ENCODE peak calls at places on chromosomes 2 and 18, in ten cellular contexts. One of them, this sample, is unnamed.

GRCh38 chr18:70397259-70397925 is 108.5 kb downstream of the SOCS6 start:
- DNase-seq in lung: no peak
- DNase-seq in spleen: no peak
- DNase-seq in mesendoderm: no peak
- DNase-seq in SJCRH30: no peak
- DNase-seq in keratinocyte: no peak
- DNase-seq in IMR-90: peak; percentile 44
- DNase-seq in prostate gland: no peak
- DNase-seq in adipocyte: no peak
- DNase-seq in SK-N-SH: no peak
- DNase-seq in this sample: no peak

GRCh38 chr2:54329482-54330225 is 73.6 kb upstream of the TSPYL6 start:
- DNase-seq in lung: no peak
- DNase-seq in spleen: no peak
- DNase-seq in mesendoderm: peak; percentile 71
- DNase-seq in SJCRH30: peak; percentile 23
- DNase-seq in keratinocyte: no peak
- DNase-seq in IMR-90: peak; percentile 22
- DNase-seq in prostate gland: no peak
- DNase-seq in adipocyte: no peak
- DNase-seq in SK-N-SH: peak; percentile 28
- DNase-seq in this sample: no peak

GRCh38 chr2:8692783-8693768 is 11.2 kb downstream of the ID2 start:
- DNase-seq in lung: no peak
- DNase-seq in spleen: no peak
- DNase-seq in mesendoderm: peak; percentile 50
- DNase-seq in SJCRH30: peak; percentile 34
- DNase-seq in keratinocyte: no peak
- DNase-seq in IMR-90: no peak
- DNase-seq in prostate gland: no peak
- DNase-seq in adipocyte: peak; percentile 14
- DNase-seq in SK-N-SH: peak; percentile 86
- DNase-seq in this sample: peak; percentile 22

GRCh38 chr2:63500398-63500797 is 87.9 kb downstream of the WDPCP start:
- DNase-seq in lung: no peak
- DNase-seq in spleen: no peak
- DNase-seq in mesendoderm: no peak
- DNase-seq in SJCRH30: no peak
- DNase-seq in keratinocyte: no peak
- DNase-seq in IMR-90: no peak
- DNase-seq in prostate gland: no peak
- DNase-seq in adipocyte: no peak
- DNase-seq in SK-N-SH: no peak
- DNase-seq in this sample: no peak

GRCh38 chr2:111975053-111975552 is 76.7 kb downstream of the MERTK start:
- DNase-seq in lung: no peak
- DNase-seq in spleen: no peak
- DNase-seq in mesendoderm: peak; percentile 32
- DNase-seq in SJCRH30: peak; percentile 86
- DNase-seq in keratinocyte: peak; percentile 99
- DNase-seq in IMR-90: peak; percentile 95
- DNase-seq in prostate gland: no peak
- DNase-seq in adipocyte: peak; percentile 69
- DNase-seq in SK-N-SH: no peak
- DNase-seq in this sample: no peak

GRCh38 chr2:191637182-191638078 is 40.5 kb upstream of the NABP1 start:
- DNase-seq in lung: no peak
- DNase-seq in spleen: no peak
- DNase-seq in mesendoderm: peak; percentile 21
- DNase-seq in SJCRH30: no peak
- DNase-seq in keratinocyte: no peak
- DNase-seq in IMR-90: peak; percentile 71
- DNase-seq in prostate gland: no peak
- DNase-seq in adipocyte: peak; percentile 58
- DNase-seq in SK-N-SH: no peak
- DNase-seq in this sample: no peak

GRCh38 chr2:85704800-85705679 is 10.9 kb downstream of the GNLY start:
- DNase-seq in lung: no peak
- DNase-seq in spleen: no peak
- DNase-seq in mesendoderm: no peak
- DNase-seq in SJCRH30: no peak
- DNase-seq in keratinocyte: no peak
- DNase-seq in IMR-90: no peak
- DNase-seq in prostate gland: no peak
- DNase-seq in adipocyte: no peak
- DNase-seq in SK-N-SH: no peak
- DNase-seq in this sample: no peak

GRCh38 chr18:45901654-45902210 is 65.4 kb downstream of the EPG5 start:
- DNase-seq in lung: no peak
- DNase-seq in spleen: no peak
- DNase-seq in mesendoderm: no peak
- DNase-seq in SJCRH30: no peak
- DNase-seq in keratinocyte: no peak
- DNase-seq in IMR-90: no peak
- DNase-seq in prostate gland: no peak
- DNase-seq in adipocyte: no peak
- DNase-seq in SK-N-SH: no peak
- DNase-seq in this sample: no peak

GRCh38 chr2:65098741-65099140 is 31.2 kb downstream of the RAB1A start:
- DNase-seq in lung: no peak
- DNase-seq in spleen: no peak
- DNase-seq in mesendoderm: no peak
- DNase-seq in SJCRH30: no peak
- DNase-seq in keratinocyte: no peak
- DNase-seq in IMR-90: no peak
- DNase-seq in prostate gland: no peak
- DNase-seq in adipocyte: no peak
- DNase-seq in SK-N-SH: no peak
- DNase-seq in this sample: no peak

GRCh38 chr2:203400805-203401585 is 72.8 kb downstream of the ABI2 start:
- DNase-seq in lung: no peak
- DNase-seq in spleen: no peak
- DNase-seq in mesendoderm: no peak
- DNase-seq in SJCRH30: no peak
- DNase-seq in keratinocyte: no peak
- DNase-seq in IMR-90: peak; percentile 43
- DNase-seq in prostate gland: no peak
- DNase-seq in adipocyte: no peak
- DNase-seq in SK-N-SH: no peak
- DNase-seq in this sample: no peak

GRCh38 chr18:68733693-68734092 is 18.8 kb upstream of the TMX3 start:
- DNase-seq in lung: no peak
- DNase-seq in spleen: no peak
- DNase-seq in mesendoderm: peak; percentile 13
- DNase-seq in SJCRH30: no peak
- DNase-seq in keratinocyte: no peak
- DNase-seq in IMR-90: peak; percentile 26
- DNase-seq in prostate gland: no peak
- DNase-seq in adipocyte: peak; percentile 24
- DNase-seq in SK-N-SH: no peak
- DNase-seq in this sample: no peak

GRCh38 chr2:202109139-202109736 is 36.2 kb downstream of the KIAA2012 start:
- DNase-seq in lung: no peak
- DNase-seq in spleen: no peak
- DNase-seq in mesendoderm: no peak
- DNase-seq in SJCRH30: no peak
- DNase-seq in keratinocyte: no peak
- DNase-seq in IMR-90: no peak
- DNase-seq in prostate gland: no peak
- DNase-seq in adipocyte: no peak
- DNase-seq in SK-N-SH: no peak
- DNase-seq in this sample: no peak

GRCh38 chr2:35973737-35974132 is 381.8 kb upstream of the CRIM1 start:
- DNase-seq in lung: no peak
- DNase-seq in spleen: no peak
- DNase-seq in mesendoderm: no peak
- DNase-seq in SJCRH30: peak; percentile 12
- DNase-seq in keratinocyte: no peak
- DNase-seq in IMR-90: no peak
- DNase-seq in prostate gland: no peak
- DNase-seq in adipocyte: no peak
- DNase-seq in SK-N-SH: no peak
- DNase-seq in this sample: peak; percentile 47

GRCh38 chr2:35978218-35978617 is 377.4 kb upstream of the CRIM1 start:
- DNase-seq in lung: no peak
- DNase-seq in spleen: no peak
- DNase-seq in mesendoderm: no peak
- DNase-seq in SJCRH30: no peak
- DNase-seq in keratinocyte: no peak
- DNase-seq in IMR-90: no peak
- DNase-seq in prostate gland: no peak
- DNase-seq in adipocyte: peak; percentile 1
- DNase-seq in SK-N-SH: no peak
- DNase-seq in this sample: no peak

GRCh38 chr2:35973132-35973736 is 382.3 kb upstream of the CRIM1 start:
- DNase-seq in lung: no peak
- DNase-seq in spleen: no peak
- DNase-seq in mesendoderm: peak; percentile 62
- DNase-seq in SJCRH30: no peak
- DNase-seq in keratinocyte: no peak
- DNase-seq in IMR-90: peak; percentile 42
- DNase-seq in prostate gland: no peak
- DNase-seq in adipocyte: peak; percentile 57
- DNase-seq in SK-N-SH: peak; percentile 14
- DNase-seq in this sample: no peak

GRCh38 chr2:35976611-35977010 is 379.0 kb upstream of the CRIM1 start:
- DNase-seq in lung: no peak
- DNase-seq in spleen: no peak
- DNase-seq in mesendoderm: no peak
- DNase-seq in SJCRH30: no peak
- DNase-seq in keratinocyte: no peak
- DNase-seq in IMR-90: no peak
- DNase-seq in prostate gland: no peak
- DNase-seq in adipocyte: no peak
- DNase-seq in SK-N-SH: no peak
- DNase-seq in this sample: no peak
- H3K4me1 ChIP-seq in lung: no peaks in the 10 kb centered on the region
- H3K4me1 ChIP-seq in spleen: no peaks in the 10 kb centered on the region
- H3K4me1 ChIP-seq in mesendoderm: no peaks in the 10 kb centered on the region
- H3K4me1 ChIP-seq in SJCRH30: no peaks in the 10 kb centered on the region
- H3K4me1 ChIP-seq in keratinocyte: no peaks in the 10 kb centered on the region
- H3K4me1 ChIP-seq in IMR-90: no peaks in the 10 kb centered on the region
- H3K4me1 ChIP-seq in prostate gland: no peaks in the 10 kb centered on the region
- H3K4me1 ChIP-seq in adipocyte: no peaks in the 10 kb centered on the region
- H3K4me1 ChIP-seq in SK-N-SH: no peaks in the 10 kb centered on the region
- H3K4me1 ChIP-seq in this sample: no peaks in the 10 kb centered on the region

GRCh38 chr2:207504513-207505171 is 25.1 kb upstream of the CREB1 start:
- DNase-seq in lung: no peak
- DNase-seq in spleen: no peak
- DNase-seq in mesendoderm: peak; percentile 33
- DNase-seq in SJCRH30: peak; percentile 45
- DNase-seq in keratinocyte: no peak
- DNase-seq in IMR-90: peak; percentile 70
- DNase-seq in prostate gland: peak; percentile 13
- DNase-seq in adipocyte: peak; percentile 78
- DNase-seq in SK-N-SH: no peak
- DNase-seq in this sample: peak; percentile 29
- H3K4me3 ChIP-seq in lung: no peak overlapping the region
- H3K4me3 ChIP-seq in spleen: no peak overlapping the region
- H3K4me3 ChIP-seq in mesendoderm: no peak overlapping the region
- H3K4me3 ChIP-seq in SJCRH30: peak overlapping the region; percentile 44
- H3K4me3 ChIP-seq in keratinocyte: peak overlapping the region; percentile 52
- H3K4me3 ChIP-seq in IMR-90: no peak overlapping the region
- H3K4me3 ChIP-seq in prostate gland: no peak overlapping the region
- H3K4me3 ChIP-seq in adipocyte: peak overlapping the region; percentile 18
- H3K4me3 ChIP-seq in SK-N-SH: no peak overlapping the region
- H3K4me3 ChIP-seq in this sample: no peak overlapping the region

GRCh38 chr18:63342206-63342605 is 22.6 kb upstream of the BCL2 start:
- DNase-seq in lung: no peak
- DNase-seq in spleen: no peak
- DNase-seq in mesendoderm: peak; percentile 63
- DNase-seq in SJCRH30: no peak
- DNase-seq in keratinocyte: no peak
- DNase-seq in IMR-90: peak; percentile 28
- DNase-seq in prostate gland: no peak
- DNase-seq in adipocyte: peak; percentile 25
- DNase-seq in SK-N-SH: peak; percentile 49
- DNase-seq in this sample: no peak
- H3K36me3 ChIP-seq in lung: peaks cover 26% of the 10 kb centered on the region
- H3K36me3 ChIP-seq in spleen: peaks cover 94% of the 10 kb centered on the region
- H3K36me3 ChIP-seq in mesendoderm: peaks cover 3% of the 10 kb centered on the region
- H3K36me3 ChIP-seq in SJCRH30: peaks cover 9% of the 10 kb centered on the region
- H3K36me3 ChIP-seq in keratinocyte: peaks cover 27% of the 10 kb centered on the region
- H3K36me3 ChIP-seq in IMR-90: peaks cover 41% of the 10 kb centered on the region
- H3K36me3 ChIP-seq in prostate gland: no peaks in the 10 kb centered on the region
- H3K36me3 ChIP-seq in adipocyte: peaks cover 85% of the 10 kb centered on the region
- H3K36me3 ChIP-seq in SK-N-SH: peaks cover 44% of the 10 kb centered on the region
- H3K36me3 ChIP-seq in this sample: no peaks in the 10 kb centered on the region

GRCh38 chr2:28395334-28396061 is 2.8 kb downstream of the FOSL2 start:
- DNase-seq in lung: peak; percentile 74
- DNase-seq in spleen: no peak
- DNase-seq in mesendoderm: no peak
- DNase-seq in SJCRH30: peak; percentile 65
- DNase-seq in keratinocyte: no peak
- DNase-seq in IMR-90: peak; percentile 56
- DNase-seq in prostate gland: peak; percentile 62
- DNase-seq in adipocyte: peak; percentile 86
- DNase-seq in SK-N-SH: no peak
- DNase-seq in this sample: no peak

GRCh38 chr2:28398101-28398834 is 5.6 kb downstream of the FOSL2 start:
- DNase-seq in lung: no peak
- DNase-seq in spleen: no peak
- DNase-seq in mesendoderm: no peak
- DNase-seq in SJCRH30: peak; percentile 32
- DNase-seq in keratinocyte: no peak
- DNase-seq in IMR-90: peak; percentile 74
- DNase-seq in prostate gland: no peak
- DNase-seq in adipocyte: peak; percentile 79
- DNase-seq in SK-N-SH: no peak
- DNase-seq in this sample: peak; percentile 51

GRCh38 chr2:28394997-28395333 is 2.3 kb downstream of the FOSL2 start:
- DNase-seq in lung: no peak
- DNase-seq in spleen: no peak
- DNase-seq in mesendoderm: no peak
- DNase-seq in SJCRH30: no peak
- DNase-seq in keratinocyte: no peak
- DNase-seq in IMR-90: no peak
- DNase-seq in prostate gland: no peak
- DNase-seq in adipocyte: no peak
- DNase-seq in SK-N-SH: no peak
- DNase-seq in this sample: no peak

GRCh38 chr2:28399289-28399688 is 6.6 kb downstream of the FOSL2 start:
- DNase-seq in lung: no peak
- DNase-seq in spleen: no peak
- DNase-seq in mesendoderm: no peak
- DNase-seq in SJCRH30: no peak
- DNase-seq in keratinocyte: no peak
- DNase-seq in IMR-90: no peak
- DNase-seq in prostate gland: no peak
- DNase-seq in adipocyte: no peak
- DNase-seq in SK-N-SH: no peak
- DNase-seq in this sample: no peak

DNA sequence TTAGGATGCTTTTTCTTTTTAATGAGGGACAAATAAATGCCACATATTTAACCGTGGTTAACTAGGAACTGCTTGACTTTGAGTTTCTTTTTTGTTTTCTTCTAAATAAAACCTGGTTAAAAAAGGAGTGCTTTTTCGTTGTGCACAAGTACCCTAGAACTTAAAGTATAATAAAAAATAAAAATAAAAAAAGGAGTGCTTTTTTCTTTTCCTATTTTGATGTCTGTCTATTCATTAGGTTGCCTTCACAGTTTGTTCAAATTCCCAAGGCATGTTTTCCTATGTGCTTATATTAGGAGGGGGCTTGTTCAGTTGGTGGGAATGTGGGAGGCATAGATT is 4.4 kb downstream of the FOSL2 start:
- DNase-seq in lung: no peak
- DNase-seq in spleen: no peak
- DNase-seq in mesendoderm: no peak
- DNase-seq in SJCRH30: no peak
- DNase-seq in keratinocyte: no peak
- DNase-seq in IMR-90: no peak
- DNase-seq in prostate gland: no peak
- DNase-seq in adipocyte: no peak
- DNase-seq in SK-N-SH: no peak
- DNase-seq in this sample: no peak
- H3K4me1 ChIP-seq in lung: peaks cover 20% of the 10 kb centered on the region
- H3K4me1 ChIP-seq in spleen: peaks cover 34% of the 10 kb centered on the region
- H3K4me1 ChIP-seq in mesendoderm: no peaks in the 10 kb centered on the region
- H3K4me1 ChIP-seq in SJCRH30: peaks cover 24% of the 10 kb centered on the region
- H3K4me1 ChIP-seq in keratinocyte: peaks cover 41% of the 10 kb centered on the region
- H3K4me1 ChIP-seq in IMR-90: peaks cover 36% of the 10 kb centered on the region
- H3K4me1 ChIP-seq in prostate gland: peaks cover 14% of the 10 kb centered on the region
- H3K4me1 ChIP-seq in adipocyte: peaks cover 51% of the 10 kb centered on the region
- H3K4me1 ChIP-seq in SK-N-SH: peaks cover 30% of the 10 kb centered on the region
- H3K4me1 ChIP-seq in this sample: peaks cover 43% of the 10 kb centered on the region